ENCODE peak calls at places on chromosomes 13 and 19, in six cellular contexts. W, E, B, X, U and Z are unnamed samples.

GRCh38 chr13:54241719-54242118 is 1213.1 kb downstream of the OLFM4 start:
- DNase-seq in W (no peak), U (no peak), B (no peak), E (no peak), X (no peak), Z (no peak)

GRCh38 chr13:95276119-95276505 is 25.1 kb downstream of the ABCC4 start:
- DNase-seq in B (no peak), X (no peak), E (no peak), U (no peak), W (no peak), Z (peak)

GRCh38 chr13:45219938-45220375 is 19.1 kb upstream of the KCTD4 start:
- DNase-seq in B (no peak), U (peak), W (no peak), X (no peak), E (no peak), Z (peak)

GRCh38 chr19:10000171-10000826 is 10.0 kb downstream of the COL5A3 start:
- DNase-seq in X (peak), U (no peak), E (no peak), W (no peak), B (peak), Z (peak)

GRCh38 chr13:105814219-105814901 is 721.1 kb downstream of the EFNB2 start:
- DNase-seq in X (no peak), E (no peak), U (peak), B (no peak), W (no peak), Z (no peak)

GRCh38 chr13:35923347-35923746 is 207.8 kb downstream of the DCLK1 start:
- DNase-seq in E (no peak), W (no peak), X (no peak), B (no peak), U (no peak), Z (peak)

GRCh38 chr19:8629184-8629583 is 1.2 kb upstream of the NFILZ start:
- DNase-seq in U (no peak), X (no peak), W (no peak), B (no peak), E (no peak), Z (no peak)

GRCh38 chr13:91216928-91217700 is 130.4 kb upstream of the MIR17HG start:
- DNase-seq in U (no peak), W (no peak), B (no peak), E (no peak), X (no peak), Z (no peak)

GRCh38 chr13:100611678-100612492 is 23.3 kb upstream of the GGACT start:
- DNase-seq in X (no peak), W (no peak), E (no peak), U (no peak), B (no peak), Z (no peak)

GRCh38 chr19:44582581-44583265 is 30.6 kb upstream of the IGSF23 start:
- DNase-seq in B (no peak), E (no peak), W (no peak), X (no peak), U (no peak), Z (peak)

GRCh38 chr13:99393791-99394735 is 86.9 kb upstream of the GPR183 start:
- DNase-seq in W (no peak), X (no peak), B (peak), E (no peak), U (no peak), Z (no peak)

GRCh38 chr13:30739646-30740642 is 4.6 kb downstream of the ALOX5AP start:
- DNase-seq in U (no peak), E (no peak), W (no peak), X (no peak), B (no peak), Z (peak)

GRCh38 chr19:5022066-5022860 is 53.4 kb downstream of the KDM4B start:
- DNase-seq in B (no peak), W (no peak), E (no peak), U (no peak), X (no peak), Z (no peak)

GRCh38 chr19:35495107-35496064 is 5.1 kb upstream of the KRTDAP start:
- DNase-seq in U (no peak), X (peak), E (no peak), B (peak), W (peak), Z (peak)

GRCh38 chr19:49512970-49513745 is 697 bp downstream of the FCGRT start:
- DNase-seq in B (no peak), W (peak), U (no peak), X (peak), E (no peak), Z (no peak)

GRCh38 chr13:106471957-106472543 is 63.4 kb downstream of the EFNB2 start:
- DNase-seq in U (peak), X (peak), B (no peak), W (peak), E (no peak), Z (peak)

GRCh38 chr13:94825507-94825906 is 113.2 kb upstream of the SOX21 start:
- DNase-seq in B (peak), E (no peak), W (no peak), X (peak), U (no peak), Z (peak)

GRCh38 chr13:113611996-113612395 is 27.4 kb downstream of the TFDP1 start:
- DNase-seq in B (no peak), E (no peak), X (no peak), W (no peak), U (no peak), Z (no peak)

GRCh38 chr19:1355258-1355973 is 28.3 kb upstream of the NDUFS7 start:
- DNase-seq in W (no peak), E (no peak), X (peak), U (no peak), B (no peak), Z (peak)

GRCh38 chr19:38024991-38025716 is 118.1 kb downstream of the SIPA1L3 start:
- DNase-seq in E (no peak), W (no peak), B (peak), U (no peak), X (no peak), Z (no peak)

GRCh38 chr19:1746401-1747284 is 6.7 kb upstream of the ONECUT3 start:
- DNase-seq in U (no peak), E (no peak), B (no peak), X (no peak), W (no peak), Z (no peak)

GRCh38 chr13:44306401-44307192 is 67.0 kb upstream of the SERP2 start:
- DNase-seq in X (peak), B (no peak), U (peak), W (no peak), E (no peak), Z (peak)

GRCh38 chr19:36267061-36267845 is 52.3 kb downstream of the ZNF146 start:
- DNase-seq in W (peak), B (no peak), U (no peak), X (no peak), E (no peak), Z (no peak)

GRCh38 chr19:2517881-2518601 is 42.1 kb downstream of the GADD45B start:
- DNase-seq in E (no peak), U (no peak), B (no peak), X (no peak), W (no peak), Z (peak)

GRCh38 chr19:45645631-45646344 is 6.6 kb upstream of the EML2 start:
- DNase-seq in E (peak), B (peak), X (peak), U (no peak), W (peak), Z (peak)

GRCh38 chr19:8500158-8500557 is 2.3 kb downstream of the PRAM1 start:
- DNase-seq in E (no peak), X (no peak), B (no peak), U (no peak), W (no peak), Z (peak)

GRCh38 chr13:51286135-51287002 is 53.1 kb upstream of the SERPINE3 start:
- DNase-seq in X (peak), E (no peak), W (peak), U (no peak), B (peak), Z (peak)

GRCh38 chr19:31223805-31224534 is 125.3 kb downstream of the TSHZ3 start:
- DNase-seq in E (no peak), W (no peak), U (no peak), X (no peak), B (no peak), Z (peak)

DNA sequence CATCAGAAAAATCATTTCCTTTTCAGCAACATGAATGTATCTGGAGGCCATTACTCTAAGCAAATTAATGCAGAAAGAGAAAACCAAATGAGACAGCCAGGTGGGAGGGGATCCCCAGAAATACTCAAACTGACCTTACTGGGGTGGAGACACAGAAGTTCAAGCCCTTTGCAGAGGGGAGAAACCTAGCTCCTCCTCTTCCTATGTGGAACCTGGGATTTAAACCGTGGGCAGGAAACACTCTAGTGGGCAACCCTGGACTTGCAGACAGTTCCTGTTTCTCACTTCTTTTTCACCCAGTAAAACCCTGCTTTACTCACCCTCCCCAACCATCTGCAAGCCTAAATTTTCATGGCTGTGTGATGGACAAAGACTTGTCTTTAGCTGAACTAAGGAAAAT is 61.3 kb downstream of the SLITRK6 start:
- DNase-seq in U (no peak), B (no peak), X (no peak), E (no peak), W (no peak), Z (no peak)
- TF ChIP-seq CTCF in U (no peak), B (no peak), X (no peak), E (no peak), W (no peak), Z (no peak)

GRCh38 chr19:55640043-55640576 is 692 bp upstream of the ZNF580 start:
- DNase-seq in X (peak), U (no peak), E (no peak), W (peak), B (no peak), Z (peak)
- H3K4me3 ChIP-seq in X (peak), U (peak), E (peak), W (no peak), B (peak), Z (peak)

DNA sequence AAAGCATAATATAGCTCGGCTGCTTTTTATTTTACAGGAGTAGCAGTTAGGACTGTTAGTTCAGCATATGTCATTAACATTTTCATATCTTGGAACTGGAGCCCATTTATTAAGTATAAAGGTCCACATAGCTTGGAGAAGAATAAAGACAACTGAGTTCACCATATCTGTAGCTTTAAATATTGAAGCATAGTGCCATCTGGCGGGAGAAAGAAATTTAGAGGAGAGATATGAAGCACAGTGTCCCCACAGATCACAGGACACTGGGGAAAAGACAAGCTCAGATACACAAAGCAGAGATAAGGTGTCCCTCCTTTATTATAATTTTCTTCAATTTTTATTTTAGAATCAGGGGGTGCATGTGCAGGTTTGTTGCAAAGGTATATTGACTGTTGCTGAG is 104.7 kb upstream of the FREM2 start:
- DNase-seq in B (no peak), E (no peak), W (no peak), X (no peak), U (no peak), Z (peak)
- TF ChIP-seq CTCF in B (peak), E (peak), W (no peak), X (peak), U (peak), Z (peak)

GRCh38 chr19:13849991-13850909 is 26.7 kb upstream of the NANOS3 start:
- DNase-seq in E (no peak), W (peak), B (no peak), X (peak), U (no peak), Z (peak)
- H3K4me3 ChIP-seq in E (peak), W (peak), B (peak), X (peak), U (peak), Z (peak)

GRCh38 chr19:51020988-51021651 is 1.6 kb upstream of the KLK10 start:
- DNase-seq in W (no peak), U (no peak), E (no peak), X (no peak), B (no peak), Z (peak)
- TF ChIP-seq CTCF in W (no peak), U (peak), E (peak), X (peak), B (peak), Z (peak)

GRCh38 chr19:18304194-18304495 is 18.7 kb downstream of the LSM4 start:
- DNase-seq in B (no peak), E (no peak), W (peak), U (no peak), X (no peak), Z (no peak)
- H3K4me3 ChIP-seq in B (peak), E (peak), W (no peak), U (no peak), X (peak), Z (peak)